ENCODE peak calls at places on chromosome 5, in eight cellular contexts. One of them, this sample, is unnamed.
A peak's percentile ranks its signal among the peaks of the same experiment; 100 is the strongest.

GRCh38 chr5:51860532-51861018 is 477.3 kb downstream of the ISL1 start:
- DNase-seq in AG09309: no peak
- DNase-seq in CD8-positive, alpha-beta T cell: no peak
- DNase-seq in tibial nerve: no peak
- DNase-seq in AG04450: no peak
- DNase-seq in choroid plexus epithelial cell: no peak
- DNase-seq in thoracic aorta: no peak
- DNase-seq in heart right ventricle: no peak
- DNase-seq in this sample: no peak

GRCh38 chr5:103785569-103785968 is 223.0 kb upstream of the NUDT12 start:
- DNase-seq in choroid plexus epithelial cell: peak; percentile 50
- DNase-seq in thoracic aorta: no peak
- DNase-seq in CD8-positive, alpha-beta T cell: no peak
- DNase-seq in AG04450: no peak
- DNase-seq in tibial nerve: no peak
- DNase-seq in AG09309: peak; percentile 8
- DNase-seq in heart right ventricle: no peak
- DNase-seq in this sample: no peak

GRCh38 chr5:52947851-52948250 is 41.3 kb upstream of the ITGA2 start:
- DNase-seq in heart right ventricle: no peak
- DNase-seq in thoracic aorta: no peak
- DNase-seq in CD8-positive, alpha-beta T cell: no peak
- DNase-seq in choroid plexus epithelial cell: peak; percentile 56
- DNase-seq in AG04450: no peak
- DNase-seq in tibial nerve: no peak
- DNase-seq in AG09309: no peak
- DNase-seq in this sample: peak; percentile 9

GRCh38 chr5:37769108-37769507 is 70.7 kb downstream of the GDNF start:
- DNase-seq in AG09309: no peak
- DNase-seq in thoracic aorta: no peak
- DNase-seq in heart right ventricle: no peak
- DNase-seq in choroid plexus epithelial cell: no peak
- DNase-seq in tibial nerve: no peak
- DNase-seq in CD8-positive, alpha-beta T cell: no peak
- DNase-seq in AG04450: no peak
- DNase-seq in this sample: no peak

GRCh38 chr5:52560366-52560765 is 227.3 kb upstream of the ITGA1 start:
- DNase-seq in AG09309: no peak
- DNase-seq in heart right ventricle: no peak
- DNase-seq in tibial nerve: no peak
- DNase-seq in CD8-positive, alpha-beta T cell: no peak
- DNase-seq in choroid plexus epithelial cell: peak; percentile 23
- DNase-seq in thoracic aorta: no peak
- DNase-seq in AG04450: no peak
- DNase-seq in this sample: no peak

GRCh38 chr5:55226934-55227737 is at the start of gene MCIDAS:
- DNase-seq in heart right ventricle: no peak
- DNase-seq in choroid plexus epithelial cell: no peak
- DNase-seq in AG04450: no peak
- DNase-seq in CD8-positive, alpha-beta T cell: peak; percentile 58
- DNase-seq in thoracic aorta: no peak
- DNase-seq in tibial nerve: no peak
- DNase-seq in AG09309: no peak
- DNase-seq in this sample: no peak

GRCh38 chr5:135718151-135718550 is 116.3 kb upstream of the SLC25A48 start:
- DNase-seq in heart right ventricle: no peak
- DNase-seq in choroid plexus epithelial cell: peak; percentile 23
- DNase-seq in thoracic aorta: no peak
- DNase-seq in AG09309: no peak
- DNase-seq in CD8-positive, alpha-beta T cell: no peak
- DNase-seq in AG04450: no peak
- DNase-seq in tibial nerve: no peak
- DNase-seq in this sample: no peak

GRCh38 chr5:149757186-149757950 is 27.3 kb downstream of the PPARGC1B start:
- DNase-seq in AG09309: no peak
- DNase-seq in heart right ventricle: no peak
- DNase-seq in choroid plexus epithelial cell: no peak
- DNase-seq in thoracic aorta: no peak
- DNase-seq in AG04450: no peak
- DNase-seq in CD8-positive, alpha-beta T cell: no peak
- DNase-seq in tibial nerve: no peak
- DNase-seq in this sample: no peak

GRCh38 chr5:140658870-140659269 is 5.8 kb upstream of the WDR55 start:
- DNase-seq in AG04450: no peak
- DNase-seq in AG09309: no peak
- DNase-seq in tibial nerve: no peak
- DNase-seq in CD8-positive, alpha-beta T cell: no peak
- DNase-seq in thoracic aorta: no peak
- DNase-seq in choroid plexus epithelial cell: no peak
- DNase-seq in heart right ventricle: no peak
- DNase-seq in this sample: no peak

GRCh38 chr5:140321796-140322195 is 18.9 kb upstream of the PFDN1 start:
- DNase-seq in choroid plexus epithelial cell: no peak
- DNase-seq in heart right ventricle: peak; percentile 54
- DNase-seq in AG09309: no peak
- DNase-seq in tibial nerve: no peak
- DNase-seq in CD8-positive, alpha-beta T cell: no peak
- DNase-seq in thoracic aorta: no peak
- DNase-seq in AG04450: no peak
- DNase-seq in this sample: no peak

GRCh38 chr5:6910950-6911349 is 197.7 kb downstream of the TENT4A start:
- DNase-seq in AG04450: no peak
- DNase-seq in AG09309: no peak
- DNase-seq in choroid plexus epithelial cell: no peak
- DNase-seq in CD8-positive, alpha-beta T cell: no peak
- DNase-seq in thoracic aorta: no peak
- DNase-seq in heart right ventricle: no peak
- DNase-seq in tibial nerve: no peak
- DNase-seq in this sample: no peak

GRCh38 chr5:11239261-11239660 is 478.2 kb upstream of the DAP start:
- DNase-seq in thoracic aorta: no peak
- DNase-seq in tibial nerve: no peak
- DNase-seq in CD8-positive, alpha-beta T cell: no peak
- DNase-seq in choroid plexus epithelial cell: no peak
- DNase-seq in heart right ventricle: no peak
- DNase-seq in AG04450: no peak
- DNase-seq in AG09309: no peak
- DNase-seq in this sample: no peak

GRCh38 chr5:163508753-163509152 is 3.3 kb downstream of the MAT2B start:
- DNase-seq in choroid plexus epithelial cell: no peak
- DNase-seq in thoracic aorta: no peak
- DNase-seq in heart right ventricle: no peak
- DNase-seq in AG09309: no peak
- DNase-seq in tibial nerve: no peak
- DNase-seq in AG04450: no peak
- DNase-seq in CD8-positive, alpha-beta T cell: no peak
- DNase-seq in this sample: no peak
- H3K4me3 ChIP-seq in choroid plexus epithelial cell: peak overlapping the region; percentile 16
- H3K4me3 ChIP-seq in thoracic aorta: peak overlapping the region; percentile 34
- H3K4me3 ChIP-seq in heart right ventricle: no peak overlapping the region
- H3K4me3 ChIP-seq in AG09309: no peak overlapping the region
- H3K4me3 ChIP-seq in tibial nerve: peak overlapping the region; percentile 21
- H3K4me3 ChIP-seq in AG04450: peak overlapping the region; percentile 29
- H3K4me3 ChIP-seq in CD8-positive, alpha-beta T cell: peak overlapping the region; percentile 34
- H3K4me3 ChIP-seq in this sample: peak overlapping the region; percentile 4

DNA sequence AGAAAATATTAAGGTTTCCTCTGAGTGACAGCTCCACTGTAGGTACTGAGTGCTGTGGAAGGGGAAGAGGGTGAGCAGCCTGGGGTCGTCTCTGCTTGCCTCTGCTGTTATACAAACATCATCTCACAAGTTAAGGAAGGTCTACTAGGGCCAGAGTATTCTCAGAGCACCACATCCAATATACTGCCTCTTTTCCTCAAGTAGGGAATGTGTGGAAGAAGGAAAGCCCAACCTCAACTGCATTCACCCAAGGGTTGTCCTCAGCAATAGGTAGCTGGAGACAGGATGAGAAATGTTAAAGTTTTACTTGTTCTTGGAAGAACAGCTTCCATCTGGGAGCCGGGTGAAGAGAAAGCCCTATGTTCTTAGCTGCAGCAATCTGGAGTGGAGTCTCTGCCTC is 1062.3 kb upstream of the CDH10 start:
- DNase-seq in AG09309: no peak
- DNase-seq in tibial nerve: no peak
- DNase-seq in thoracic aorta: no peak
- DNase-seq in heart right ventricle: no peak
- DNase-seq in AG04450: no peak
- DNase-seq in choroid plexus epithelial cell: no peak
- DNase-seq in CD8-positive, alpha-beta T cell: no peak
- DNase-seq in this sample: no peak
- TF ChIP-seq CTCF in AG09309: no peak
- TF ChIP-seq CTCF in tibial nerve: no peak
- TF ChIP-seq CTCF in thoracic aorta: no peak
- TF ChIP-seq CTCF in heart right ventricle: no peak
- TF ChIP-seq CTCF in AG04450: no peak
- TF ChIP-seq CTCF in choroid plexus epithelial cell: no peak
- TF ChIP-seq CTCF in CD8-positive, alpha-beta T cell: no peak
- TF ChIP-seq CTCF in this sample: no peak

DNA sequence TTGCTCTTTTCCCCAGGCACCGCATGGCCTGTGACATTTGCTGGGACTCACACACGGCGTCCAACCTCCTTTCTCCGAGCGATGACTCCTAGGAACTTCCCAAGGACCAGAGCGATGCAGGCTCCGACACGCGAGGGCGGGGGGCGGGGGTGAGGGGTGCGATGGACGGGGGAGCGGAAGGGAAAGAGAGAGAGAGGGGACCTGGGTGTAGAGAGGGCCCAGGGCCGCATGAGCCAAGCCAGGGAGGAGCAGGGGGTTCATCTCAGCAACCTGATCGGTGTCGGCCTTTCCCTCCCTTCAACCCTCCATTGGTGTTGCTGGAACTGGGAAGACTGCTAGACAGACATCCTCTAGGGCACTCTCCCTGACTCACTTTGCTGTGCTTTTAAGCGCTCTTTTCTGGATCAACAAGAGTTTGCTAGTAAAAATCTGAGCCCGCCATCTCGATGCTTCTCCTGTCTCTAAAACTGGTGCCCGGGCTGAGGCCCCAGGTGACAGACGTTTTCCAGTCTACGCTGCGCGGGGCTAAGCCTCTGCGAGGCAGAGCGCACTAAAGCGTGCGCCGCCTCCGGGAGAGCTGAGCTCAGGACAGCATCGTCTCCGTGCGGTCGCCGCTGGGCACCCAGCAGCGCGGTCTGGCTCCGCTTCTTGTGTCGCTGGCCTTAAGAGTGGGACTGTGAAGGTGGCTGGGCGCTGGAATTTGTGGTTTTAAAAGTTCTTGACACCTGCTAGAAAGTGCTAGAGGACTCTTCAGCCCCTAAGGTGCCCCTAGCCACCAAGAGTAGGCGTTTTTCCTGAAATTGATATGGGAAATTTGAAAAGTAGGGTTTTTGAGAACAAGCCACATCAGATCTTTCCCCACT is 1.0 kb upstream of the TSLP start:
- DNase-seq in CD8-positive, alpha-beta T cell: no peak
- DNase-seq in AG04450: no peak
- DNase-seq in choroid plexus epithelial cell: peak; percentile 36
- DNase-seq in tibial nerve: no peak
- DNase-seq in AG09309: no peak
- DNase-seq in thoracic aorta: no peak
- DNase-seq in heart right ventricle: no peak
- DNase-seq in this sample: no peak
- H3K4me3 ChIP-seq in CD8-positive, alpha-beta T cell: no peak overlapping the region
- H3K4me3 ChIP-seq in AG04450: no peak overlapping the region
- H3K4me3 ChIP-seq in choroid plexus epithelial cell: peak overlapping the region; percentile 51
- H3K4me3 ChIP-seq in tibial nerve: peak overlapping the region; percentile 27
- H3K4me3 ChIP-seq in AG09309: peak overlapping the region; percentile 20
- H3K4me3 ChIP-seq in thoracic aorta: peak overlapping the region; percentile 65
- H3K4me3 ChIP-seq in heart right ventricle: peak overlapping the region; percentile 15
- H3K4me3 ChIP-seq in this sample: peak overlapping the region; percentile 21

GRCh38 chr5:95486185-95486584 is 68.6 kb downstream of the SKIC3 start:
- DNase-seq in AG09309: no peak
- DNase-seq in choroid plexus epithelial cell: no peak
- DNase-seq in CD8-positive, alpha-beta T cell: no peak
- DNase-seq in thoracic aorta: no peak
- DNase-seq in AG04450: no peak
- DNase-seq in tibial nerve: no peak
- DNase-seq in heart right ventricle: no peak
- DNase-seq in this sample: no peak
- TF ChIP-seq CTCF in AG09309: no peak
- TF ChIP-seq CTCF in choroid plexus epithelial cell: no peak
- TF ChIP-seq CTCF in CD8-positive, alpha-beta T cell: no peak
- TF ChIP-seq CTCF in thoracic aorta: no peak
- TF ChIP-seq CTCF in AG04450: no peak
- TF ChIP-seq CTCF in tibial nerve: no peak
- TF ChIP-seq CTCF in heart right ventricle: no peak
- TF ChIP-seq CTCF in this sample: no peak

GRCh38 chr5:120382813-120383212 is 81.3 kb upstream of the PRR16 start:
- DNase-seq in AG04450: no peak
- DNase-seq in thoracic aorta: no peak
- DNase-seq in heart right ventricle: no peak
- DNase-seq in choroid plexus epithelial cell: peak; percentile 71
- DNase-seq in AG09309: no peak
- DNase-seq in tibial nerve: no peak
- DNase-seq in CD8-positive, alpha-beta T cell: no peak
- DNase-seq in this sample: no peak
- H3K4me3 ChIP-seq in AG04450: no peak overlapping the region
- H3K4me3 ChIP-seq in thoracic aorta: no peak overlapping the region
- H3K4me3 ChIP-seq in heart right ventricle: no peak overlapping the region
- H3K4me3 ChIP-seq in choroid plexus epithelial cell: no peak overlapping the region
- H3K4me3 ChIP-seq in AG09309: no peak overlapping the region
- H3K4me3 ChIP-seq in tibial nerve: no peak overlapping the region
- H3K4me3 ChIP-seq in CD8-positive, alpha-beta T cell: no peak overlapping the region
- H3K4me3 ChIP-seq in this sample: no peak overlapping the region

DNA sequence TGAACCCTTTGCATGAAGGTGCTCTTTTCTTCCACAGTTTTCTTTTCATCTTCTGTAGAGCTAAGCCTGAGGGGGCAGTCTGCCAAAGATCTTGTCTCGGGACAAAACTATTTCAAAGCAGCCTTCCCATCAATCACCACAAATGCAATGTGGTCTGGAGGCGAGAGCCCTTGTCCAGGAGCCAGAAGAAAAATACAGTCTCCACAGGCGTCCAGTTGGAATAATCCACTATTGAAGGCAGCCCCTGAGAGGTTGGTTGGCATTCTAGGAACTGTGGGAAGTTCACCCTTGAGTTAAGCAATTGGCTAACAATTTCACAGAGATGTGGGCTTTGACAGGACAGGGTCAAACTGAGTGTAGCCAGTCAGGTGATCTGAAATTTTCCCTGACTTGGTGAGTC is 72.0 kb downstream of the SEMA6A start:
- DNase-seq in AG04450: no peak
- DNase-seq in heart right ventricle: no peak
- DNase-seq in thoracic aorta: no peak
- DNase-seq in CD8-positive, alpha-beta T cell: no peak
- DNase-seq in AG09309: no peak
- DNase-seq in choroid plexus epithelial cell: peak; percentile 84
- DNase-seq in tibial nerve: no peak
- DNase-seq in this sample: peak; percentile 96
- TF ChIP-seq CTCF in AG04450: no peak
- TF ChIP-seq CTCF in heart right ventricle: no peak
- TF ChIP-seq CTCF in thoracic aorta: no peak
- TF ChIP-seq CTCF in CD8-positive, alpha-beta T cell: no peak
- TF ChIP-seq CTCF in AG09309: no peak
- TF ChIP-seq CTCF in choroid plexus epithelial cell: no peak
- TF ChIP-seq CTCF in tibial nerve: no peak
- TF ChIP-seq CTCF in this sample: no peak

This sample was measured in astrocyte of the cerebellum.